ENCODE peak calls at places on chromosomes 16 and 17, in four cellular contexts. One of them, this sample, is unnamed.

GRCh38 chr17:73288534-73289302 is 23.1 kb downstream of the CDC42EP4 start:
- DNase-seq in cardiac muscle cell: no peak
- DNase-seq in Panc1: no peak
- DNase-seq in heart right ventricle: peak
- DNase-seq in this sample: peak

GRCh38 chr16:53775821-53776431 is 72.0 kb downstream of the FTO start:
- DNase-seq in cardiac muscle cell: peak
- DNase-seq in Panc1: no peak
- DNase-seq in heart right ventricle: peak
- DNase-seq in this sample: peak

GRCh38 chr17:83189013-83189672 is 109.7 kb downstream of the METRNL start:
- DNase-seq in cardiac muscle cell: no peak
- DNase-seq in Panc1: no peak
- DNase-seq in heart right ventricle: no peak
- DNase-seq in this sample: peak

GRCh38 chr17:38905375-38905774 is 20.0 kb upstream of the LASP1NB start:
- DNase-seq in cardiac muscle cell: no peak
- DNase-seq in Panc1: no peak
- DNase-seq in heart right ventricle: no peak
- DNase-seq in this sample: no peak

GRCh38 chr17:62792122-62792800 is 15.9 kb downstream of the MARCHF10 start:
- DNase-seq in cardiac muscle cell: peak
- DNase-seq in Panc1: peak
- DNase-seq in heart right ventricle: no peak
- DNase-seq in this sample: no peak

GRCh38 chr17:79812206-79812968 is 15.5 kb upstream of the CBX8 start:
- DNase-seq in cardiac muscle cell: no peak
- DNase-seq in Panc1: no peak
- DNase-seq in heart right ventricle: no peak
- DNase-seq in this sample: no peak

GRCh38 chr16:85750021-85750826 is 672 bp downstream of the C16orf74 start:
- DNase-seq in cardiac muscle cell: peak
- DNase-seq in Panc1: no peak
- DNase-seq in heart right ventricle: peak
- DNase-seq in this sample: peak

GRCh38 chr16:78462261-78463208 is 363.1 kb downstream of the WWOX start:
- DNase-seq in cardiac muscle cell: no peak
- DNase-seq in Panc1: no peak
- DNase-seq in heart right ventricle: no peak
- DNase-seq in this sample: no peak

GRCh38 chr17:80071116-80071980 is 30.0 kb upstream of the GAA start:
- DNase-seq in cardiac muscle cell: peak
- DNase-seq in Panc1: no peak
- DNase-seq in heart right ventricle: peak
- DNase-seq in this sample: peak

GRCh38 chr17:44655983-44656700 is at the start of gene MEIOC:
- DNase-seq in cardiac muscle cell: peak
- DNase-seq in Panc1: no peak
- DNase-seq in heart right ventricle: no peak
- DNase-seq in this sample: no peak

GRCh38 chr17:19299214-19299747 is 62.1 kb downstream of the EPN2 start:
- DNase-seq in cardiac muscle cell: no peak
- DNase-seq in Panc1: no peak
- DNase-seq in heart right ventricle: no peak
- DNase-seq in this sample: no peak

GRCh38 chr17:27816946-27817345 is 16.6 kb upstream of the NOS2 start:
- DNase-seq in cardiac muscle cell: no peak
- DNase-seq in Panc1: no peak
- DNase-seq in heart right ventricle: no peak
- DNase-seq in this sample: no peak

GRCh38 chr16:47581114-47581513 is 120.0 kb downstream of the PHKB start:
- DNase-seq in cardiac muscle cell: no peak
- DNase-seq in Panc1: no peak
- DNase-seq in heart right ventricle: no peak
- DNase-seq in this sample: no peak

GRCh38 chr17:39364236-39365025 is 37.0 kb downstream of the FBXL20 start:
- DNase-seq in cardiac muscle cell: no peak
- DNase-seq in Panc1: no peak
- DNase-seq in heart right ventricle: no peak
- DNase-seq in this sample: no peak

GRCh38 chr17:39591958-39592954 is 15.5 kb downstream of the NEUROD2 start:
- DNase-seq in cardiac muscle cell: peak
- DNase-seq in Panc1: no peak
- DNase-seq in heart right ventricle: no peak
- DNase-seq in this sample: peak

GRCh38 chr17:81429353-81429774 is 34.1 kb downstream of the BAHCC1 start:
- DNase-seq in cardiac muscle cell: peak
- DNase-seq in Panc1: no peak
- DNase-seq in heart right ventricle: peak
- DNase-seq in this sample: peak

GRCh38 chr16:82192665-82193064 is 22.6 kb upstream of the MPHOSPH6 start:
- DNase-seq in cardiac muscle cell: peak
- DNase-seq in Panc1: no peak
- DNase-seq in heart right ventricle: no peak
- DNase-seq in this sample: no peak

GRCh38 chr17:8900626-8901585 is 33.4 kb upstream of the PIK3R6 start:
- DNase-seq in cardiac muscle cell: no peak
- DNase-seq in Panc1: no peak
- DNase-seq in heart right ventricle: no peak
- DNase-seq in this sample: peak

GRCh38 chr16:2424061-2425007 is 4.9 kb upstream of the CCNF start:
- DNase-seq in cardiac muscle cell: no peak
- DNase-seq in Panc1: no peak
- DNase-seq in heart right ventricle: no peak
- DNase-seq in this sample: no peak

GRCh38 chr17:29119265-29119664 is 60.9 kb downstream of the MYO18A start:
- DNase-seq in cardiac muscle cell: no peak
- DNase-seq in Panc1: no peak
- DNase-seq in heart right ventricle: no peak
- DNase-seq in this sample: no peak

GRCh38 chr17:29115906-29116651 is 64.1 kb downstream of the MYO18A start:
- DNase-seq in cardiac muscle cell: peak
- DNase-seq in Panc1: no peak
- DNase-seq in heart right ventricle: no peak
- DNase-seq in this sample: no peak

GRCh38 chr17:29116652-29117439 is 63.4 kb downstream of the MYO18A start:
- DNase-seq in cardiac muscle cell: peak
- DNase-seq in Panc1: peak
- DNase-seq in heart right ventricle: peak
- DNase-seq in this sample: peak

GRCh38 chr17:29115435-29115834 is 64.8 kb downstream of the MYO18A start:
- DNase-seq in cardiac muscle cell: no peak
- DNase-seq in Panc1: no peak
- DNase-seq in heart right ventricle: no peak
- DNase-seq in this sample: no peak

GRCh38 chr17:29117440-29117753 is 62.8 kb downstream of the MYO18A start:
- DNase-seq in cardiac muscle cell: no peak
- DNase-seq in Panc1: no peak
- DNase-seq in heart right ventricle: no peak
- DNase-seq in this sample: no peak
- TF ChIP-seq CTCF in cardiac muscle cell: no peak
- TF ChIP-seq CTCF in Panc1: peak
- TF ChIP-seq CTCF in heart right ventricle: peak
- TF ChIP-seq CTCF in this sample: no peak

DNA sequence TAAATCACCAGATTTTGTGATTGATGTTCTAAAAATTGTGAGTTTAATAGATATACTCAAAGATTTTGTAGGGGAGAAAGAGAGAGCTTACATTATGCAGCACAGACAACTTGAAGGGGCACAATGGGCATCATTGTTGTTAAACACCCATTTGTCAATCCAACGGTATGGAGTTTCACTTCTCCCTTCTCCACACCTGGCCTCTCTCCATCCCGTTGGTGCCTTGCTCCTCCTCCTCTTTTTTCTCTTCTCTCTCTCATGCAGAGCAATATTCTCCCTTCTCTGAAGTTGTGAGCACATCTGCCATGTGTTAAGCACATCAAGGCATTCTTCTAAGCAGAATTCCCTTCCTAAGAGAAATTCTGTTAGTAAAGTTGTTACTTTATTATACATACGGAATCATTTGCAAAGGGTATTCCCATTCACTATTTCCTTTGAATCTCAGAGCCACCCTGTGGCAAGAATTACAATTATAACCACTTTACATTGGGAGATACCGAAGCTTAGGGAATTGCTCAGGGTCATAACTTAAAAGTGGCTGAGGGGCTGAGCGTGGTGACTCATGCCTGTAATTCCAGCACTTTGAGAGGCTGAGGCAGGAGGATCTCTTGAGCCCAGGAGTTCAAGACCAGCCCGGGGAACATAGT is 40.5 kb upstream of the SKAP1 start:
- DNase-seq in cardiac muscle cell: peak
- DNase-seq in Panc1: no peak
- DNase-seq in heart right ventricle: no peak
- DNase-seq in this sample: no peak
- TF ChIP-seq CTCF in cardiac muscle cell: peak
- TF ChIP-seq CTCF in Panc1: no peak
- TF ChIP-seq CTCF in heart right ventricle: no peak
- TF ChIP-seq CTCF in this sample: no peak

DNA sequence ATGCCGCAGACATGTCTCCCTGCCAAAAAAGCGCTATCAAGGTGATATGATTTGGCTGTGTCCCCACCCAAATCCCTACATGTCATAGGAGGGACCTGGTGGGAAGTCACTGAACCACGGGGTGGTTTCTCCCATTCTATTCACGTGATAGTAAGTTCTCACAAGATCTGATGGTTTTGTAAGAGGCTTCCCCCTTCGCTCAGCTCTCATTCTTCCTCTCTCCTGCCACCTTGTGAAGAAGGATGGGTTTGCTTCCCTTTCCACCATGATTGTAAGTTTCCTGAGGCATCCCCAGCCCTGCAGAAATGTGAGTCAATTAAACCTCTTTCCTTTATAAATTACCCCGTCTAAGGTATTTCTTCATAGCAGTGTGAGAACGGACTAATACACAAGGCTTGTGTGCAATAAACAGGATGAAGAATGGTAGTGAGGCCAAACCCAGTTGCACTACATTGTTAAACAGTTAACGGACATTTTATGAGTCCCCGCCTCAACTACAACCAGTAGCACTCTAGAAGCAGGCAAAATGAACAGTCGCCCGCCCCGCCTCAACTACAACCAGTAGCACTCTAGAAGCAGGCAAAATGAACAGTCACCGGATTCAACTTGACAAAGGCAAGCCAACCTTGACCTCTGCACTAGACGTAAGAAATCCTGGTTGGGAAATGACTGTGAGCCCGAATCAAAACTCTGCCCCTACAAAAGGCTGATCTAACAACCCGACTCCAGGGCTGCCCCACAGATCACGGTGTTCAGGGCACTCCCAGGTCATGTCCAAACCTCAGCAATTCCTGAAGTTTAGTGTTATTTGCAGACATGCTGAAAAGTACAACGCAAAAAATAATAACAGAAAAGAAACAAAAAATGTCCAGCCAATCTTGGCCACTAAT is 26.3 kb downstream of the VPS53 start:
- DNase-seq in cardiac muscle cell: peak
- DNase-seq in Panc1: no peak
- DNase-seq in heart right ventricle: no peak
- DNase-seq in this sample: no peak
- TF ChIP-seq CTCF in cardiac muscle cell: peak
- TF ChIP-seq CTCF in Panc1: no peak
- TF ChIP-seq CTCF in heart right ventricle: peak
- TF ChIP-seq CTCF in this sample: peak

DNA sequence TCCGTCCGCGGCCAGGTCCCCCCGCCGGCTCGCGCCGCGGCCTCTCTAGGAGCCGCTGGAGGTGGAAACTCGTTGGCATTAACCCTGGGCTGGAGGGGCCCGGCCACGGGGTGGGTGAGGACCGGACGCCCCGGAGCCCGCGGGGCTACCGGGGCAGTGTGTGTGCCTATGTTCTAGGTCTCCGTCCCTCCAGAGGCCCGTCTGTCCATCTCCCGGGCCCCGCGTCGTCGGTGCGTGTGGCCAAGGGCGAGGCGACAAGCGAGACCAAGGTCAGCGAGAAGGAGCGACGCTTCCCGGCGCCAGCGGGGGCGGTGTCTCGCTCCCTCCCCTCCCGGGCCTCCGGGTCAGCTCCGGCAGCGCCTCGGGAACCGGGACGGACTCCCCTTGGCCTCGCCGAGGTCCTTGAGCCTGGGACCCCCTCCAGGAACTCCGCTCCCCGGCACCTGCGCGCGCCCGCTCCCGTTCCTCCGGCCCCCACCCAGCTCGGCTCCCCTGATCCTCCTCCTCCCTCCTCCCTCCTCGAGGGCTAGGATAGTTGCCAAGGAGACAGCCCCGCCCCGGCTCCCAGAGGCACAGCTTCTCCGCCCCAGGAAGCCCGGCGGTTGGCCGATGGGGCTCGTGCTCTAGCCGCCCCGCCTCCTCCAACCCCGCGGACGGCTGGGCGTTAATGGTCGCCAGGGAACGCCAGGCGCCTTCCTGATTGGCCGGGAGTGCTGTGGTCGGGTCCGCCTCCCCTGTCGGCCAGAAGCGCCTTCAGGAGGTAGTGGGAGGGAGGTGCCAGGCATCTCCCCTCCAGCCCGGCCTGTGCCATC is 663 bp upstream of the ZNF768 start:
- DNase-seq in cardiac muscle cell: peak
- DNase-seq in Panc1: peak
- DNase-seq in heart right ventricle: peak
- DNase-seq in this sample: peak
- TF ChIP-seq CTCF in cardiac muscle cell: peak
- TF ChIP-seq CTCF in Panc1: no peak
- TF ChIP-seq CTCF in heart right ventricle: peak
- TF ChIP-seq CTCF in this sample: peak

GRCh38 chr17:46831573-46832305 is 13.2 kb upstream of the WNT3 start:
- DNase-seq in cardiac muscle cell: no peak
- DNase-seq in Panc1: no peak
- DNase-seq in heart right ventricle: no peak
- DNase-seq in this sample: no peak
- TF ChIP-seq CTCF in cardiac muscle cell: no peak
- TF ChIP-seq CTCF in Panc1: no peak
- TF ChIP-seq CTCF in heart right ventricle: no peak
- TF ChIP-seq CTCF in this sample: no peak

GRCh38 chr17:29251969-29252866 is 5.6 kb downstream of the CRYBA1 start:
- DNase-seq in cardiac muscle cell: peak
- DNase-seq in Panc1: no peak
- DNase-seq in heart right ventricle: no peak
- DNase-seq in this sample: no peak
- TF ChIP-seq CTCF in cardiac muscle cell: peak
- TF ChIP-seq CTCF in Panc1: peak
- TF ChIP-seq CTCF in heart right ventricle: peak
- TF ChIP-seq CTCF in this sample: peak

DNA sequence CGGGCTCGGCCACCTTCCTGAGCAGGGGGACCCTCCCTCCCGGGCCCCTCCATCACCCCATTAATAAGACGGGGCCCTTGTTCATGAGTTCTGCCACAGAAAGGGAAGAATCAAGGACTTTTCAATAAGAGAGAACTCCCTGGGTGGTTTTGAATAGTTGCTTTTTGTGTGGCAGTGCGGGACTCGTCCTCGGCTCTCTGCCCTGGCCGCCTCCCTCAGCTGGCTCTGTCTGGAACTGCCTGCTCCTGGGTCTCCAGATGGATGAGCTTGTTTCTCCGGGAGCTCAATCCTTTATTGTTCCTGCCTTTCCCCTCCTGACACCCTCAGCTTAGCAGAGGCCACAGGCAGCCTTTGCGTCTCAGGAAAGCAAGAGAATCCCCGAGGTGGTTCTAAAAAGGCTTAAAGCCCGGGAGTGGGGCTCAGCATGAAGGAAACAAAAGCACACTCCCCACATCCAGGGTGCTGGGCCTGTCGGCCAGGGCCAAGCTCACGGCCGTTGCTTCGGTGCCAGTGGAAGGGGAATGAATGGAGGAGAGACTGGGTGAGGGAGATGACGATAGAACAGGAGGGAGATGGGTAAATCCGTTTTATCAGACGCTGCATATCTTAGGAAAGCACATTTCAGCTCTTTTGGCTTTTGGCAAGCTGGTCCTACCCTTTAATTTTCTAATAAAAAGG is 60.2 kb downstream of the RAI1 start:
- DNase-seq in cardiac muscle cell: no peak
- DNase-seq in Panc1: no peak
- DNase-seq in heart right ventricle: no peak
- DNase-seq in this sample: no peak
- TF ChIP-seq CTCF in cardiac muscle cell: peak
- TF ChIP-seq CTCF in Panc1: no peak
- TF ChIP-seq CTCF in heart right ventricle: peak
- TF ChIP-seq CTCF in this sample: peak